ENCODE peak calls at places on chromosomes 2 and 18, in four cellular contexts. B is kidney tubule cell; W is activated T-helper 1 cell treated with anti-CD3 and anti-CD28 coated beads, Interleukin-12 subunit alpha, Interleukin-12 subunit beta, Interleukin-2, Interleukin-4 antibody, amounts not matched to agents 30 ng/mL and 10 ng/mL and 1 ng/mL, durations not matched to agents 14 hours and 24 hours and 36 hours; R is T-helper 1 cell. P is an unnamed sample.

GRCh38 chr2:26780203-26780760 is 5.6 kb upstream of the CENPA start:
- DNase-seq in R (no peak), B (no peak), W (no peak), P (no peak)

GRCh38 chr2:10716581-10716980 is 4.8 kb upstream of the ATP6V1C2 start:
- DNase-seq in W (no peak), R (no peak), B (peak; percentile 32), P (no peak)

GRCh38 chr2:74440378-74441110 is 1.2 kb downstream of the RTKN start:
- DNase-seq in B (peak; percentile 92), R (no peak), W (peak; percentile 37), P (peak; percentile 92)

GRCh38 chr2:236449167-236449586 is 120.4 kb upstream of the ACKR3 start:
- DNase-seq in W (no peak), B (peak; percentile 1), R (no peak), P (no peak)

GRCh38 chr2:205772983-205773382 is 90.7 kb downstream of the NRP2 start:
- DNase-seq in B (no peak), W (no peak), R (no peak), P (peak; percentile 50)

GRCh38 chr2:3423492-3424170 is 44.1 kb downstream of the TRAPPC12 start:
- DNase-seq in B (peak; percentile 62), R (peak; percentile 39), W (peak; percentile 54), P (peak; percentile 77)

GRCh38 chr18:35736696-35737095 is 155.2 kb downstream of the GALNT1 start:
- DNase-seq in B (no peak), R (no peak), W (no peak), P (no peak)

GRCh38 chr2:40962026-40962425 is 510.1 kb upstream of the SLC8A1 start:
- DNase-seq in W (no peak), B (no peak), R (no peak), P (no peak)

GRCh38 chr2:235352541-235352940 is 141.3 kb upstream of the AGAP1 start:
- DNase-seq in R (no peak), B (no peak), W (no peak), P (no peak)

GRCh38 chr2:64063924-64064331 is 44.7 kb upstream of the VPS54 start:
- DNase-seq in R (no peak), W (no peak), B (peak; percentile 11), P (no peak)

GRCh38 chr2:126637393-126637792 is 18.6 kb upstream of the GYPC start:
- DNase-seq in R (no peak), W (no peak), B (no peak), P (no peak)

GRCh38 chr2:28557389-28558119 is 61.7 kb downstream of the PLB1 start:
- DNase-seq in B (no peak), R (no peak), W (no peak), P (no peak)

GRCh38 chr2:232372231-232373208 is 6.0 kb upstream of the ALPP start:
- DNase-seq in R (no peak), W (no peak), B (no peak), P (no peak)

GRCh38 chr18:5964108-5964507 is 68.8 kb upstream of the TMEM200C start:
- DNase-seq in R (no peak), W (no peak), B (no peak), P (no peak)

GRCh38 chr2:201127570-201127969 is 11.6 kb downstream of the CFLAR start:
- DNase-seq in W (peak; percentile 31), R (no peak), B (peak; percentile 81), P (peak; percentile 78)

GRCh38 chr18:44743626-44744025 is 62.9 kb downstream of the SETBP1 start:
- DNase-seq in R (no peak), B (no peak), W (no peak), P (no peak)

GRCh38 chr18:26956894-26957293 is 91.4 kb upstream of the AQP4 start:
- DNase-seq in R (no peak), W (no peak), B (no peak), P (no peak)

GRCh38 chr2:81545626-81546025 is 1241.1 kb upstream of the LRRTM1 start:
- DNase-seq in R (no peak), W (no peak), B (no peak), P (no peak)

GRCh38 chr2:151657667-151658076 is 76.6 kb downstream of the NEB start:
- DNase-seq in W (no peak), B (no peak), R (no peak), P (no peak)

GRCh38 chr18:9741821-9742541 is 33.9 kb downstream of the RAB31 start:
- DNase-seq in B (peak; percentile 60), W (no peak), R (no peak), P (no peak)

GRCh38 chr18:5518179-5518770 is 25.5 kb downstream of the EPB41L3 start:
- DNase-seq in R (no peak), B (no peak), W (no peak), P (no peak)

GRCh38 chr2:127864877-127865276 is 6.9 kb upstream of the POLR2D start:
- DNase-seq in B (peak; percentile 46), W (no peak), R (no peak), P (no peak)

GRCh38 chr2:72917875-72918660 is 749 bp downstream of the EMX1 start:
- DNase-seq in W (no peak), B (peak; percentile 26), R (no peak), P (no peak)

GRCh38 chr18:45997689-45998088 is 30.6 kb upstream of the EPG5 start:
- DNase-seq in R (no peak), W (peak; percentile 4), B (no peak), P (no peak)